ENCODE peak calls at places on chromosomes 11 and 22, in nine cellular contexts. One of them, this sample, is unnamed.
A peak's percentile ranks its signal among the peaks of the same experiment; 100 is the strongest.

GRCh38 chr11:2781413-2782274 is 81.8 kb upstream of the KCNQ1OT1 start:
- DNase-seq in neural crest cell: peak; percentile 1
- DNase-seq in hypothalamus: no peak
- DNase-seq in NCI-H1092 treated with DMSO at 0.1 percent for 48 hours: no peak
- DNase-seq in brain pericyte: no peak
- DNase-seq in NCI-H2081: no peak
- DNase-seq in nucleus accumbens: no peak
- DNase-seq in effector CD4-positive, alpha-beta T cell: peak; percentile 0
- DNase-seq in HTR-8/SVneo: no peak
- DNase-seq in this sample: no peak

GRCh38 chr22:39732625-39733024 is 160.9 kb downstream of the ENTHD1 start:
- DNase-seq in neural crest cell: no peak
- DNase-seq in hypothalamus: no peak
- DNase-seq in NCI-H1092 treated with DMSO at 0.1 percent for 48 hours: no peak
- DNase-seq in brain pericyte: no peak
- DNase-seq in NCI-H2081: no peak
- DNase-seq in nucleus accumbens: no peak
- DNase-seq in effector CD4-positive, alpha-beta T cell: no peak
- DNase-seq in HTR-8/SVneo: no peak
- DNase-seq in this sample: no peak

GRCh38 chr11:116422976-116423375 is 349.8 kb downstream of the BUD13 start:
- DNase-seq in neural crest cell: no peak
- DNase-seq in hypothalamus: no peak
- DNase-seq in NCI-H1092 treated with DMSO at 0.1 percent for 48 hours: peak; percentile 84
- DNase-seq in brain pericyte: no peak
- DNase-seq in NCI-H2081: peak; percentile 34
- DNase-seq in nucleus accumbens: no peak
- DNase-seq in effector CD4-positive, alpha-beta T cell: no peak
- DNase-seq in HTR-8/SVneo: no peak
- DNase-seq in this sample: no peak

GRCh38 chr11:47980907-47981621 is 705 bp downstream of the PTPRJ start:
- DNase-seq in neural crest cell: peak; percentile 63
- DNase-seq in hypothalamus: no peak
- DNase-seq in NCI-H1092 treated with DMSO at 0.1 percent for 48 hours: peak; percentile 52
- DNase-seq in brain pericyte: no peak
- DNase-seq in NCI-H2081: peak; percentile 57
- DNase-seq in nucleus accumbens: no peak
- DNase-seq in effector CD4-positive, alpha-beta T cell: no peak
- DNase-seq in HTR-8/SVneo: peak; percentile 52
- DNase-seq in this sample: no peak

GRCh38 chr11:8011981-8012444 is 24.9 kb downstream of the EIF3F start:
- DNase-seq in neural crest cell: no peak
- DNase-seq in hypothalamus: no peak
- DNase-seq in NCI-H1092 treated with DMSO at 0.1 percent for 48 hours: no peak
- DNase-seq in brain pericyte: no peak
- DNase-seq in NCI-H2081: no peak
- DNase-seq in nucleus accumbens: no peak
- DNase-seq in effector CD4-positive, alpha-beta T cell: no peak
- DNase-seq in HTR-8/SVneo: peak; percentile 48
- DNase-seq in this sample: no peak

GRCh38 chr11:78551066-78551465 is 23.6 kb downstream of the NARS2 start:
- DNase-seq in neural crest cell: no peak
- DNase-seq in hypothalamus: no peak
- DNase-seq in NCI-H1092 treated with DMSO at 0.1 percent for 48 hours: no peak
- DNase-seq in brain pericyte: no peak
- DNase-seq in NCI-H2081: no peak
- DNase-seq in nucleus accumbens: no peak
- DNase-seq in effector CD4-positive, alpha-beta T cell: no peak
- DNase-seq in HTR-8/SVneo: no peak
- DNase-seq in this sample: no peak

GRCh38 chr22:45671051-45671782 is 417 bp upstream of the ATXN10 start:
- DNase-seq in neural crest cell: peak; percentile 16
- DNase-seq in hypothalamus: peak; percentile 32
- DNase-seq in NCI-H1092 treated with DMSO at 0.1 percent for 48 hours: no peak
- DNase-seq in brain pericyte: no peak
- DNase-seq in NCI-H2081: no peak
- DNase-seq in nucleus accumbens: no peak
- DNase-seq in effector CD4-positive, alpha-beta T cell: no peak
- DNase-seq in HTR-8/SVneo: peak; percentile 72
- DNase-seq in this sample: no peak

GRCh38 chr11:128714881-128715280 is 21.0 kb downstream of the FLI1 start:
- DNase-seq in neural crest cell: no peak
- DNase-seq in hypothalamus: no peak
- DNase-seq in NCI-H1092 treated with DMSO at 0.1 percent for 48 hours: no peak
- DNase-seq in brain pericyte: no peak
- DNase-seq in NCI-H2081: no peak
- DNase-seq in nucleus accumbens: no peak
- DNase-seq in effector CD4-positive, alpha-beta T cell: no peak
- DNase-seq in HTR-8/SVneo: no peak
- DNase-seq in this sample: no peak

GRCh38 chr11:67495234-67496005 is 9.7 kb downstream of the PITPNM1 start:
- DNase-seq in neural crest cell: no peak
- DNase-seq in hypothalamus: no peak
- DNase-seq in NCI-H1092 treated with DMSO at 0.1 percent for 48 hours: no peak
- DNase-seq in brain pericyte: no peak
- DNase-seq in NCI-H2081: no peak
- DNase-seq in nucleus accumbens: no peak
- DNase-seq in effector CD4-positive, alpha-beta T cell: no peak
- DNase-seq in HTR-8/SVneo: no peak
- DNase-seq in this sample: no peak

GRCh38 chr11:95089620-95090542 is at the start of gene ENDOD1:
- DNase-seq in neural crest cell: peak; percentile 66
- DNase-seq in hypothalamus: peak; percentile 89
- DNase-seq in NCI-H1092 treated with DMSO at 0.1 percent for 48 hours: peak; percentile 77
- DNase-seq in brain pericyte: no peak
- DNase-seq in NCI-H2081: peak; percentile 84
- DNase-seq in nucleus accumbens: peak; percentile 79
- DNase-seq in effector CD4-positive, alpha-beta T cell: peak; percentile 76
- DNase-seq in HTR-8/SVneo: peak; percentile 59
- DNase-seq in this sample: peak; percentile 86

GRCh38 chr11:110093407-110094297 is 460 bp downstream of the ZC3H12C start:
- DNase-seq in neural crest cell: peak; percentile 51
- DNase-seq in hypothalamus: peak; percentile 51
- DNase-seq in NCI-H1092 treated with DMSO at 0.1 percent for 48 hours: peak; percentile 72
- DNase-seq in brain pericyte: no peak
- DNase-seq in NCI-H2081: peak; percentile 72
- DNase-seq in nucleus accumbens: peak; percentile 56
- DNase-seq in effector CD4-positive, alpha-beta T cell: no peak
- DNase-seq in HTR-8/SVneo: peak; percentile 57
- DNase-seq in this sample: peak; percentile 75

GRCh38 chr11:115765803-115766239 is 261.6 kb upstream of the CADM1 start:
- DNase-seq in neural crest cell: no peak
- DNase-seq in hypothalamus: no peak
- DNase-seq in NCI-H1092 treated with DMSO at 0.1 percent for 48 hours: no peak
- DNase-seq in brain pericyte: no peak
- DNase-seq in NCI-H2081: no peak
- DNase-seq in nucleus accumbens: no peak
- DNase-seq in effector CD4-positive, alpha-beta T cell: no peak
- DNase-seq in HTR-8/SVneo: no peak
- DNase-seq in this sample: no peak

GRCh38 chr11:62706841-62707240 is 383 bp downstream of the BSCL2 start:
- DNase-seq in neural crest cell: no peak
- DNase-seq in hypothalamus: no peak
- DNase-seq in NCI-H1092 treated with DMSO at 0.1 percent for 48 hours: no peak
- DNase-seq in brain pericyte: no peak
- DNase-seq in NCI-H2081: no peak
- DNase-seq in nucleus accumbens: no peak
- DNase-seq in effector CD4-positive, alpha-beta T cell: no peak
- DNase-seq in HTR-8/SVneo: no peak
- DNase-seq in this sample: no peak

GRCh38 chr11:126282742-126283591 is at the start of gene TIRAP:
- DNase-seq in neural crest cell: peak; percentile 43
- DNase-seq in hypothalamus: peak; percentile 43
- DNase-seq in NCI-H1092 treated with DMSO at 0.1 percent for 48 hours: peak; percentile 65
- DNase-seq in brain pericyte: no peak
- DNase-seq in NCI-H2081: peak; percentile 75
- DNase-seq in nucleus accumbens: peak; percentile 21
- DNase-seq in effector CD4-positive, alpha-beta T cell: peak; percentile 53
- DNase-seq in HTR-8/SVneo: peak; percentile 33
- DNase-seq in this sample: peak; percentile 26

GRCh38 chr11:133719532-133720235 is 125.6 kb downstream of the SPATA19 start:
- DNase-seq in neural crest cell: no peak
- DNase-seq in hypothalamus: no peak
- DNase-seq in NCI-H1092 treated with DMSO at 0.1 percent for 48 hours: no peak
- DNase-seq in brain pericyte: no peak
- DNase-seq in NCI-H2081: no peak
- DNase-seq in nucleus accumbens: no peak
- DNase-seq in effector CD4-positive, alpha-beta T cell: no peak
- DNase-seq in HTR-8/SVneo: no peak
- DNase-seq in this sample: no peak

GRCh38 chr11:111946499-111946898 is 9.4 kb downstream of the DIXDC1 start:
- DNase-seq in neural crest cell: no peak
- DNase-seq in hypothalamus: no peak
- DNase-seq in NCI-H1092 treated with DMSO at 0.1 percent for 48 hours: no peak
- DNase-seq in brain pericyte: no peak
- DNase-seq in NCI-H2081: no peak
- DNase-seq in nucleus accumbens: no peak
- DNase-seq in effector CD4-positive, alpha-beta T cell: no peak
- DNase-seq in HTR-8/SVneo: no peak
- DNase-seq in this sample: no peak

GRCh38 chr22:47165998-47166397 is 403.5 kb downstream of the TBC1D22A start:
- DNase-seq in neural crest cell: no peak
- DNase-seq in hypothalamus: no peak
- DNase-seq in NCI-H1092 treated with DMSO at 0.1 percent for 48 hours: peak; percentile 20
- DNase-seq in brain pericyte: no peak
- DNase-seq in NCI-H2081: peak; percentile 42
- DNase-seq in nucleus accumbens: no peak
- DNase-seq in effector CD4-positive, alpha-beta T cell: no peak
- DNase-seq in HTR-8/SVneo: no peak
- DNase-seq in this sample: no peak

GRCh38 chr11:57792870-57793269 is 31.3 kb downstream of the CTNND1 start:
- DNase-seq in neural crest cell: no peak
- DNase-seq in hypothalamus: no peak
- DNase-seq in NCI-H1092 treated with DMSO at 0.1 percent for 48 hours: no peak
- DNase-seq in brain pericyte: no peak
- DNase-seq in NCI-H2081: no peak
- DNase-seq in nucleus accumbens: no peak
- DNase-seq in effector CD4-positive, alpha-beta T cell: no peak
- DNase-seq in HTR-8/SVneo: no peak
- DNase-seq in this sample: no peak

GRCh38 chr11:12846766-12847615 is 162.1 kb upstream of the RASSF10 start:
- DNase-seq in neural crest cell: no peak
- DNase-seq in hypothalamus: no peak
- DNase-seq in NCI-H1092 treated with DMSO at 0.1 percent for 48 hours: peak; percentile 30
- DNase-seq in brain pericyte: no peak
- DNase-seq in NCI-H2081: peak; percentile 78
- DNase-seq in nucleus accumbens: no peak
- DNase-seq in effector CD4-positive, alpha-beta T cell: no peak
- DNase-seq in HTR-8/SVneo: no peak
- DNase-seq in this sample: no peak